ENCODE peak calls at places on chromosomes 3 and 15, in ten cellular contexts. M is activated CD4-positive, alpha-beta T cell treated with anti-CD3 and anti-CD28 coated beads, Interleukin-2, amount 50 U/mL, for 1 hour; S is progenitor cell of endocrine pancreas; T is activated naive CD4-positive, alpha-beta T cell; D is NCI-H226; X is DND-41; R is NCI-H774; I is effector memory CD8-positive, alpha-beta T cell; G is stimulated activated naive CD8-positive, alpha-beta T cell treated with anti-CD3 and anti-CD28 coated beads, Interleukin-15, amount 100 ng/mL, for 72 hours; Q is stimulated activated naive B cell treated with anti-CD40 and anti-IgM and Interleukin-4, amounts not matched to agents 10 μg/mL and 1 μg/mL and 100 μg/mL, for 72 hours. F is an unnamed sample.

GRCh38 chr3:128289534-128289933 is 136.3 kb downstream of the EEFSEC start:
- DNase-seq in M (no peak), X (no peak), I (no peak), T (no peak), S (no peak), D (no peak), R (no peak), Q (no peak), G (no peak), F (no peak)

GRCh38 chr15:29035571-29036285 is 150.0 kb downstream of the APBA2 start:
- DNase-seq in M (no peak), G (no peak), D (no peak), I (no peak), R (no peak), Q (no peak), T (no peak), X (no peak), S (no peak), F (no peak)

GRCh38 chr3:160006282-160007163 is 17.9 kb downstream of the IL12A start:
- DNase-seq in Q (no peak), R (peak), X (peak), I (no peak), D (peak), T (no peak), M (no peak), G (no peak), S (no peak), F (no peak)

GRCh38 chr3:151896662-151897012 is 23.2 kb downstream of the SUCNR1 start:
- DNase-seq in T (no peak), X (no peak), Q (no peak), D (peak), R (no peak), S (no peak), I (no peak), M (no peak), G (no peak), F (no peak)

GRCh38 chr3:118987466-118987865 is 47.2 kb downstream of the IGSF11 start:
- DNase-seq in X (no peak), T (no peak), G (no peak), R (no peak), D (no peak), M (no peak), S (no peak), Q (no peak), I (no peak), F (no peak)

GRCh38 chr3:71210257-71211002 is 373.1 kb downstream of the FOXP1 start:
- DNase-seq in M (no peak), R (no peak), T (no peak), X (no peak), Q (no peak), S (no peak), G (no peak), I (no peak), D (no peak), F (no peak)

GRCh38 chr15:93066103-93066725 is 22.8 kb downstream of the RGMA start:
- DNase-seq in X (no peak), I (no peak), T (no peak), S (no peak), D (no peak), Q (no peak), R (no peak), G (no peak), M (no peak), F (no peak)

GRCh38 chr3:115792206-115792955 is 169.1 kb downstream of the GAP43 start:
- DNase-seq in I (peak), X (peak), Q (no peak), D (no peak), T (no peak), S (no peak), M (no peak), G (peak), R (no peak), F (peak)

GRCh38 chr3:51982352-51982837 is 940 bp upstream of the ACY1 start:
- DNase-seq in R (no peak), T (no peak), D (peak), M (peak), S (no peak), I (no peak), G (peak), Q (peak), X (peak), F (no peak)

GRCh38 chr3:12944413-12944812 is 103.0 kb upstream of the RPL32 start:
- DNase-seq in S (no peak), T (no peak), Q (no peak), X (no peak), I (no peak), M (no peak), R (no peak), G (no peak), D (no peak), F (no peak)

GRCh38 chr3:39644176-39644575 is 165.2 kb upstream of the MYRIP start:
- DNase-seq in S (no peak), G (no peak), I (no peak), R (no peak), M (no peak), Q (no peak), X (no peak), D (peak), T (no peak), F (no peak)

GRCh38 chr3:179026636-179027035 is 45.0 kb downstream of the ZMAT3 start:
- DNase-seq in X (no peak), D (no peak), R (no peak), T (no peak), G (no peak), I (no peak), Q (no peak), S (no peak), M (no peak), F (no peak)

GRCh38 chr3:159200176-159200575 is 398.3 kb downstream of the MFSD1 start:
- DNase-seq in G (no peak), R (no peak), I (no peak), S (no peak), D (peak), Q (no peak), X (no peak), T (no peak), M (no peak), F (no peak)

GRCh38 chr15:58070801-58071418 is 5.4 kb upstream of the ALDH1A2 start:
- DNase-seq in S (peak), X (peak), G (peak), R (peak), T (no peak), D (peak), I (no peak), Q (no peak), M (no peak), F (no peak)

GRCh38 chr15:99207672-99208071 is 41.7 kb downstream of the TTC23 start:
- DNase-seq in D (no peak), G (no peak), T (no peak), I (no peak), M (no peak), S (no peak), X (no peak), Q (no peak), R (no peak), F (no peak)

GRCh38 chr3:56856686-56857577 is 55.2 kb upstream of the ARHGEF3 start:
- DNase-seq in D (no peak), R (no peak), Q (no peak), X (no peak), I (no peak), M (no peak), S (no peak), G (no peak), T (no peak), F (no peak)

GRCh38 chr3:154324919-154325318 is 632 bp upstream of the DHX36 start:
- DNase-seq in T (no peak), G (no peak), D (no peak), I (peak), M (no peak), R (no peak), S (no peak), X (no peak), Q (no peak), F (no peak)

GRCh38 chr15:36040173-36040572 is 494.2 kb upstream of the DPH6 start:
- DNase-seq in S (no peak), Q (no peak), I (no peak), T (no peak), R (no peak), G (no peak), D (no peak), M (no peak), X (no peak), F (no peak)

GRCh38 chr3:52531636-52532516 is 1.8 kb downstream of the NT5DC2 start:
- DNase-seq in G (no peak), D (no peak), I (no peak), T (no peak), S (no peak), X (no peak), M (no peak), R (no peak), Q (no peak), F (no peak)

F was measured in activated T-helper 2 cell treated with anti-CD3 and anti-CD28 coated beads, Interferon-gamma antibody, Interleukin-2, Interleukin-4, amounts not matched to agents 10 μg/mL and 5 μg/mL and 100 μg/mL, durations not matched to agents 14 hours and 24 hours and 36 hours.